ENCODE peak calls at places on chromosome 15, in nine cellular contexts. One of them, this sample, is unnamed.

GRCh38 chr15:62165029-62165792 is at the start of gene C2CD4B:
- DNase-seq in fibroblast of mammary gland: no peak
- DNase-seq in B cell: no peak
- DNase-seq in foreskin keratinocyte: no peak
- DNase-seq in fibroblast of pulmonary artery: peak
- DNase-seq in GM06990: peak
- DNase-seq in ACHN: no peak
- DNase-seq in HFFc6: no peak
- DNase-seq in AG09309: no peak
- DNase-seq in this sample: peak

GRCh38 chr15:67836477-67836876 is 3.4 kb downstream of the RNU6-1 start:
- DNase-seq in foreskin keratinocyte: no peak
- DNase-seq in fibroblast of pulmonary artery: peak
- DNase-seq in ACHN: peak
- DNase-seq in fibroblast of mammary gland: peak
- DNase-seq in HFFc6: peak
- DNase-seq in B cell: peak
- DNase-seq in AG09309: no peak
- DNase-seq in GM06990: no peak
- DNase-seq in this sample: peak

GRCh38 chr15:69357773-69358765 is 56.1 kb upstream of the KIF23 start:
- DNase-seq in B cell: no peak
- DNase-seq in fibroblast of pulmonary artery: peak
- DNase-seq in ACHN: no peak
- DNase-seq in foreskin keratinocyte: no peak
- DNase-seq in GM06990: no peak
- DNase-seq in AG09309: no peak
- DNase-seq in fibroblast of mammary gland: peak
- DNase-seq in HFFc6: no peak
- DNase-seq in this sample: no peak

GRCh38 chr15:85488997-85489396 is 108.6 kb downstream of the AKAP13 start:
- DNase-seq in fibroblast of pulmonary artery: no peak
- DNase-seq in B cell: no peak
- DNase-seq in AG09309: no peak
- DNase-seq in foreskin keratinocyte: no peak
- DNase-seq in GM06990: peak
- DNase-seq in fibroblast of mammary gland: no peak
- DNase-seq in ACHN: no peak
- DNase-seq in HFFc6: no peak
- DNase-seq in this sample: no peak

GRCh38 chr15:81023483-81024264 is 23.0 kb downstream of the TLNRD1 start:
- DNase-seq in ACHN: no peak
- DNase-seq in fibroblast of pulmonary artery: peak
- DNase-seq in B cell: peak
- DNase-seq in fibroblast of mammary gland: peak
- DNase-seq in HFFc6: peak
- DNase-seq in AG09309: peak
- DNase-seq in GM06990: peak
- DNase-seq in foreskin keratinocyte: no peak
- DNase-seq in this sample: no peak

GRCh38 chr15:58877999-58878825 is 55.3 kb downstream of the SLTM start:
- DNase-seq in B cell: no peak
- DNase-seq in foreskin keratinocyte: no peak
- DNase-seq in HFFc6: no peak
- DNase-seq in AG09309: no peak
- DNase-seq in fibroblast of pulmonary artery: no peak
- DNase-seq in GM06990: no peak
- DNase-seq in fibroblast of mammary gland: no peak
- DNase-seq in ACHN: no peak
- DNase-seq in this sample: no peak

GRCh38 chr15:64775551-64776401 is at the start of gene RBPMS2:
- DNase-seq in ACHN: no peak
- DNase-seq in fibroblast of mammary gland: no peak
- DNase-seq in HFFc6: no peak
- DNase-seq in fibroblast of pulmonary artery: peak
- DNase-seq in B cell: no peak
- DNase-seq in foreskin keratinocyte: no peak
- DNase-seq in AG09309: no peak
- DNase-seq in GM06990: no peak
- DNase-seq in this sample: no peak

GRCh38 chr15:77311020-77311419 is 108.9 kb downstream of the PEAK1 start:
- DNase-seq in ACHN: no peak
- DNase-seq in HFFc6: no peak
- DNase-seq in AG09309: no peak
- DNase-seq in B cell: no peak
- DNase-seq in fibroblast of mammary gland: no peak
- DNase-seq in fibroblast of pulmonary artery: no peak
- DNase-seq in GM06990: no peak
- DNase-seq in foreskin keratinocyte: no peak
- DNase-seq in this sample: no peak

GRCh38 chr15:69593981-69594966 is 141.7 kb downstream of the RPLP1 start:
- DNase-seq in B cell: peak
- DNase-seq in fibroblast of mammary gland: peak
- DNase-seq in HFFc6: no peak
- DNase-seq in fibroblast of pulmonary artery: peak
- DNase-seq in GM06990: no peak
- DNase-seq in AG09309: no peak
- DNase-seq in ACHN: no peak
- DNase-seq in foreskin keratinocyte: peak
- DNase-seq in this sample: peak

GRCh38 chr15:28917791-28918140 is 32.0 kb downstream of the APBA2 start:
- DNase-seq in AG09309: no peak
- DNase-seq in fibroblast of pulmonary artery: no peak
- DNase-seq in ACHN: no peak
- DNase-seq in GM06990: no peak
- DNase-seq in B cell: no peak
- DNase-seq in HFFc6: no peak
- DNase-seq in fibroblast of mammary gland: no peak
- DNase-seq in foreskin keratinocyte: no peak
- DNase-seq in this sample: peak

GRCh38 chr15:30065025-30065801 is 17.5 kb upstream of the GOLGA8J start:
- DNase-seq in AG09309: peak
- DNase-seq in HFFc6: peak
- DNase-seq in foreskin keratinocyte: peak
- DNase-seq in fibroblast of pulmonary artery: peak
- DNase-seq in GM06990: no peak
- DNase-seq in B cell: no peak
- DNase-seq in ACHN: peak
- DNase-seq in fibroblast of mammary gland: peak
- DNase-seq in this sample: peak

GRCh38 chr15:100761253-100761935 is 118.2 kb upstream of the ALDH1A3 start:
- DNase-seq in ACHN: no peak
- DNase-seq in fibroblast of pulmonary artery: no peak
- DNase-seq in B cell: no peak
- DNase-seq in foreskin keratinocyte: no peak
- DNase-seq in fibroblast of mammary gland: no peak
- DNase-seq in HFFc6: no peak
- DNase-seq in AG09309: no peak
- DNase-seq in GM06990: no peak
- DNase-seq in this sample: no peak

GRCh38 chr15:100345438-100345837 is 3.7 kb upstream of the ADAMTS17 start:
- DNase-seq in fibroblast of pulmonary artery: no peak
- DNase-seq in B cell: no peak
- DNase-seq in AG09309: no peak
- DNase-seq in foreskin keratinocyte: no peak
- DNase-seq in ACHN: no peak
- DNase-seq in HFFc6: no peak
- DNase-seq in GM06990: no peak
- DNase-seq in fibroblast of mammary gland: no peak
- DNase-seq in this sample: no peak

GRCh38 chr15:87609474-87609873 is 647.1 kb downstream of the NTRK3 start:
- DNase-seq in AG09309: peak
- DNase-seq in fibroblast of pulmonary artery: peak
- DNase-seq in GM06990: no peak
- DNase-seq in foreskin keratinocyte: peak
- DNase-seq in fibroblast of mammary gland: peak
- DNase-seq in B cell: no peak
- DNase-seq in HFFc6: peak
- DNase-seq in ACHN: peak
- DNase-seq in this sample: no peak

GRCh38 chr15:64930778-64931240 is 19.1 kb downstream of the ANKDD1A start:
- DNase-seq in HFFc6: no peak
- DNase-seq in B cell: peak
- DNase-seq in GM06990: no peak
- DNase-seq in fibroblast of mammary gland: peak
- DNase-seq in fibroblast of pulmonary artery: peak
- DNase-seq in foreskin keratinocyte: no peak
- DNase-seq in ACHN: no peak
- DNase-seq in AG09309: no peak
- DNase-seq in this sample: no peak

GRCh38 chr15:99279783-99280307 is 28.6 kb downstream of the LRRC28 start:
- DNase-seq in fibroblast of mammary gland: no peak
- DNase-seq in AG09309: no peak
- DNase-seq in B cell: no peak
- DNase-seq in foreskin keratinocyte: no peak
- DNase-seq in HFFc6: no peak
- DNase-seq in ACHN: no peak
- DNase-seq in GM06990: no peak
- DNase-seq in fibroblast of pulmonary artery: no peak
- DNase-seq in this sample: no peak

GRCh38 chr15:31136612-31137328 is 35.2 kb upstream of the TRPM1 start:
- DNase-seq in fibroblast of pulmonary artery: no peak
- DNase-seq in foreskin keratinocyte: no peak
- DNase-seq in AG09309: no peak
- DNase-seq in HFFc6: no peak
- DNase-seq in B cell: no peak
- DNase-seq in ACHN: no peak
- DNase-seq in GM06990: no peak
- DNase-seq in fibroblast of mammary gland: no peak
- DNase-seq in this sample: no peak